ENCODE peak calls at places on chromosomes 7 and 10, in eight cellular contexts. C is left lung; T is fibroblast of lung; Y is GM23338; O is small intestine; H is MM.1S; E is naive thymus-derived CD4-positive, alpha-beta T cell; Q is ovary. K is an unnamed sample.

GRCh38 chr10:22976535-22976934 is 48.7 kb downstream of the ARMC3 start:
- DNase-seq in Y (no peak), H (no peak), Q (no peak), T (peak; percentile 23), C (no peak), O (no peak), E (no peak), K (no peak)

GRCh38 chr7:118349604-118350003 is 125.1 kb downstream of the ANKRD7 start:
- DNase-seq in T (no peak), H (no peak), Y (no peak), Q (no peak), O (no peak), C (no peak), E (no peak), K (no peak)

GRCh38 chr10:118034755-118035154 is 12.0 kb downstream of the RAB11FIP2 start:
- DNase-seq in C (peak; percentile 79), T (peak; percentile 25), Y (no peak), Q (no peak), E (no peak), H (no peak), O (no peak), K (no peak)

GRCh38 chr10:14665304-14665703 is 109.4 kb downstream of the FAM107B start:
- DNase-seq in C (no peak), O (peak; percentile 63), E (no peak), T (no peak), Y (no peak), H (no peak), Q (no peak), K (no peak)

GRCh38 chr7:148729984-148730733 is 31.5 kb downstream of the CUL1 start:
- DNase-seq in E (no peak), Q (no peak), H (no peak), Y (no peak), C (no peak), T (peak; percentile 67), O (no peak), K (no peak)

GRCh38 chr10:22010973-22011408 is 7.5 kb upstream of the DNAJC1 start:
- DNase-seq in T (peak; percentile 6), C (no peak), Q (no peak), H (peak; percentile 55), O (no peak), E (peak; percentile 40), Y (peak; percentile 38), K (no peak)

GRCh38 chr7:26653966-26654365 is 210.4 kb downstream of the SKAP2 start:
- DNase-seq in O (no peak), H (no peak), E (no peak), C (no peak), Y (no peak), Q (no peak), T (no peak), K (no peak)

GRCh38 chr10:91745086-91745831 is 53.0 kb upstream of the TNKS2 start:
- DNase-seq in T (peak; percentile 21), C (no peak), Y (peak; percentile 96), H (peak; percentile 25), Q (no peak), O (peak; percentile 24), E (no peak), K (no peak)

GRCh38 chr7:27641576-27642230 is 21.0 kb downstream of the HIBADH start:
- DNase-seq in E (no peak), C (no peak), Q (no peak), H (no peak), O (peak; percentile 63), T (peak; percentile 11), Y (no peak), K (no peak)

GRCh38 chr7:139692723-139693122 is 85.1 kb downstream of the HIPK2 start:
- DNase-seq in T (no peak), Y (no peak), C (no peak), O (no peak), H (no peak), E (no peak), Q (no peak), K (no peak)

GRCh38 chr10:17923728-17924127 is 28.0 kb upstream of the SLC39A12 start:
- DNase-seq in H (no peak), O (no peak), Q (no peak), T (peak; percentile 96), E (no peak), Y (no peak), C (no peak), K (peak; percentile 72)

GRCh38 chr7:13904689-13905088 is 84.8 kb downstream of the ETV1 start:
- DNase-seq in H (no peak), E (no peak), C (no peak), O (no peak), T (peak; percentile 95), Q (no peak), Y (no peak), K (no peak)

GRCh38 chr10:122643931-122644534 is 55.6 kb downstream of the C10orf120 start:
- DNase-seq in O (no peak), H (no peak), T (no peak), Y (no peak), E (no peak), C (no peak), Q (no peak), K (no peak)

GRCh38 chr10:75211007-75211735 is 575 bp downstream of the VDAC2 start:
- DNase-seq in Q (no peak), E (no peak), H (peak; percentile 64), O (peak; percentile 78), C (no peak), Y (peak; percentile 48), T (peak; percentile 72), K (no peak)

GRCh38 chr10:54363390-54363789 is 437.6 kb downstream of the PCDH15 start:
- DNase-seq in Y (no peak), H (peak; percentile 28), Q (no peak), O (no peak), C (no peak), T (no peak), E (no peak), K (no peak)

GRCh38 chr10:70053896-70054641 is 1.4 kb downstream of the MACROH2A2 start:
- DNase-seq in Q (peak; percentile 58), C (peak; percentile 73), T (peak; percentile 20), H (no peak), O (peak; percentile 18), E (no peak), Y (peak; percentile 49), K (peak; percentile 79)

GRCh38 chr10:51085204-51085603 is 10.9 kb downstream of the PRKG1 start:
- DNase-seq in T (no peak), Q (no peak), E (no peak), H (no peak), O (no peak), Y (no peak), C (no peak), K (no peak)

GRCh38 chr7:101861223-101861775 is 43.9 kb downstream of the CUX1 start:
- DNase-seq in C (no peak), E (no peak), Q (no peak), T (no peak), Y (no peak), O (no peak), H (no peak), K (no peak)
- H3K27ac ChIP-seq in C (no peak overlapping the region), E (no peak overlapping the region), Q (no peak overlapping the region), T (no peak overlapping the region), Y (peak overlapping the region; percentile 98), O (no peak overlapping the region), H (no peak overlapping the region), K (no peak overlapping the region)

DNA sequence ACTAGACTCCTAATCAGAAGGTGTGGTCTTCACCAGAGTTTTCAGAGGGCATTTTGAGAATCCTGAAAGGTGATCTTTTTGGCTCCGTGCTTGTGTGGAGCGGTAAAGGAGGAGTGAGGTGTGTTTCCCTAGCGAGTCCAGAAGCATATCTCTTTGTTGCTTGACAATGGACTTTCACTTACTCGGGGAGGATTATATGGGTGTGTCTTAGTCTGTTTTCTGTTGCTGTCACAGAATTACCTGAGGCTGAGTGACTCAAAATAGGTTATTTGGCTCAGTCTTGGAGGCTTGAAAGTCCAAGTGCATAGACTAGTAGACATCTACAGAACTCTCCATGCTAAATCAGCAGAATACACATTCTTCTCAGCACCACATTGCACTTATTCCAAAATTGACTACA is 57.9 kb downstream of the AKR1C4 start:
- DNase-seq in Q (no peak), O (peak; percentile 82), Y (no peak), E (no peak), H (no peak), T (no peak), C (no peak), K (no peak)
- H3K4me1 ChIP-seq in Q (no peaks in the 10 kb centered on the region), O (no peaks in the 10 kb centered on the region), Y (no peaks in the 10 kb centered on the region), E (no peaks in the 10 kb centered on the region), H (no peaks in the 10 kb centered on the region), T (no peaks in the 10 kb centered on the region), C (no peaks in the 10 kb centered on the region), K (no peaks in the 10 kb centered on the region)

GRCh38 chr7:134845461-134845860 is 66.0 kb downstream of the CALD1 start:
- DNase-seq in O (peak; percentile 40), C (no peak), E (peak; percentile 8), H (peak; percentile 61), T (no peak), Y (no peak), Q (no peak), K (no peak)
- H3K27ac ChIP-seq in O (no peak overlapping the region), C (no peak overlapping the region), E (no peak overlapping the region), H (no peak overlapping the region), T (no peak overlapping the region), Y (peak overlapping the region; percentile 42), Q (no peak overlapping the region), K (no peak overlapping the region)

DNA sequence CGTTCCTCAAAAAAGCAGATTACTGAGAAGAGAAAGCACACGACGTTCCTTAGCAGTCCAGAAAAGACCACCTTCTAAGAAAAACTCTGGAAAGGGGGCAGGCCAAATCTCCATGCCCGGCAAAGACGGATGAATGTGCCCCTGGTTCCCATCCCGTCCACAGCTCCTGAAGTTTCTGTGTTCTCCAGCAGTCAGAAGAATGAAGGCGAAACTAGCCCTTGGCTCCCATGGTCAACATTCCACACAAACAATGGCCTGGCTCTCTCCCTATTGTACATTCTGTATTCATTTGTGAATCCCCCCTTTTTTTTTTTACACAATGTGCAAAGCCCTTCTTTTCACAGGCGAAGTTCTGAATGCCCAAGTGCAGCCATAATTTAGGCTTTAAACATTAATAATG is 5.3 kb downstream of the CTBP2 start:
- DNase-seq in E (no peak), H (no peak), Q (peak; percentile 19), Y (peak; percentile 78), T (peak; percentile 50), O (peak; percentile 17), C (no peak), K (peak; percentile 31)
- H3K4me1 ChIP-seq in E (no peaks in the 10 kb centered on the region), H (no peaks in the 10 kb centered on the region), Q (peaks cover 25% of the 10 kb centered on the region), Y (peaks cover 48% of the 10 kb centered on the region), T (peaks cover 27% of the 10 kb centered on the region), O (peaks cover 14% of the 10 kb centered on the region), C (peaks cover 38% of the 10 kb centered on the region), K (peaks cover 18% of the 10 kb centered on the region)

DNA sequence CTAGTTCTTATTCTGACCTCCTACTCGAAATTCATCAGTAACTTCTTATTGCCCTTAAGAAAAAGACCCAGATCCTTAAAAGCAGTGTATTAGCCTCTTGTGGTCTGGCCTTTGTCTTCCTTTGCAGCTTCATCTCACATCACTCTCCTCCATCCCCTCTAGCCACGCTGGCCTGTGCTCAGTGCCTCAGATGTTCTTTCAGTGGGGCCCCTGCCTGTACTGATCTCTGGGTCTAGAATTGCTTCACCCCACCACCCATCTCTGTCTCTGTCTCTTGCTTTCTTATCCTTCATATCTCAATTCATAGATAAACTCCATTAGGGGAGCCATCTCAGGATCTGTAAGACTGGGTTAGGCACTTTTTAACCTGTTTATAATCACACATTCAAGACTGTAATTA is 1178.5 kb upstream of the C7orf33 start:
- DNase-seq in Q (no peak), O (no peak), T (no peak), E (no peak), H (no peak), C (peak; percentile 31), Y (no peak), K (no peak)
- H3K27ac ChIP-seq in Q (no peak overlapping the region), O (no peak overlapping the region), T (peak overlapping the region; percentile 34), E (no peak overlapping the region), H (no peak overlapping the region), C (no peak overlapping the region), Y (no peak overlapping the region), K (no peak overlapping the region)

K was measured in aorta.